ENCODE peak calls at places on chromosome 11, in seven cellular contexts. R is Jurkat, Clone E6-1; Y is HuH-7.5; U is epithelial cell of esophagus; C is astrocyte of the spinal cord; A is DMS153; W is activated CD4-positive, alpha-beta T cell treated with anti-CD3 and anti-CD28 coated beads for 48 hours. S is an unnamed sample.

GRCh38 chr11:130369713-130370112 is 55.0 kb upstream of the ZBTB44 start:
- DNase-seq in R (no peak), Y (no peak), U (no peak), C (no peak), A (no peak), W (no peak), S (no peak)

GRCh38 chr11:32581556-32581955 is 2.1 kb upstream of the EIF3M start:
- DNase-seq in R (no peak), Y (no peak), U (peak; percentile 69), C (no peak), A (no peak), W (no peak), S (no peak)

GRCh38 chr11:2570211-2570811 is 125.5 kb downstream of the KCNQ1 start:
- DNase-seq in R (no peak), Y (no peak), U (no peak), C (no peak), A (no peak), W (no peak), S (no peak)

GRCh38 chr11:125170001-125170405 is 5.5 kb downstream of the PKNOX2 start:
- DNase-seq in R (no peak), Y (no peak), U (no peak), C (no peak), A (no peak), W (no peak), S (no peak)

GRCh38 chr11:75028321-75029097 is 39.8 kb downstream of the NEU3 start:
- DNase-seq in R (no peak), Y (no peak), U (no peak), C (no peak), A (no peak), W (no peak), S (no peak)

GRCh38 chr11:130641884-130642283 is 193.4 kb downstream of the ADAMTS15 start:
- DNase-seq in R (no peak), Y (no peak), U (no peak), C (no peak), A (no peak), W (no peak), S (no peak)

GRCh38 chr11:22192642-22193347 is at the start of gene ANO5:
- DNase-seq in R (no peak), Y (peak; percentile 47), U (peak; percentile 8), C (no peak), A (no peak), W (no peak), S (no peak)

GRCh38 chr11:65366340-65366773 is 11.8 kb downstream of the TIGD3 start:
- DNase-seq in R (peak; percentile 52), Y (peak; percentile 86), U (peak; percentile 84), C (peak; percentile 79), A (peak; percentile 80), W (no peak), S (peak; percentile 15)

GRCh38 chr11:43943357-43943930 is 1.0 kb downstream of the C11orf96 start:
- DNase-seq in R (no peak), Y (no peak), U (peak; percentile 23), C (no peak), A (no peak), W (no peak), S (no peak)

GRCh38 chr11:105144887-105145286 is 5.3 kb upstream of the CARD18 start:
- DNase-seq in R (no peak), Y (no peak), U (peak; percentile 71), C (peak; percentile 76), A (no peak), W (no peak), S (no peak)

GRCh38 chr11:36455658-36456111 is 54.4 kb downstream of the TRAF6 start:
- DNase-seq in R (no peak), Y (no peak), U (peak; percentile 88), C (peak; percentile 100), A (no peak), W (no peak), S (no peak)

GRCh38 chr11:69442807-69443137 is 38.7 kb upstream of the LINC01488 start:
- DNase-seq in R (no peak), Y (peak; percentile 97), U (peak; percentile 67), C (peak; percentile 62), A (peak; percentile 1), W (no peak), S (no peak)

GRCh38 chr11:69587454-69588081 is 53.4 kb upstream of the CCND1 start:
- DNase-seq in R (no peak), Y (no peak), U (peak; percentile 75), C (peak; percentile 36), A (no peak), W (no peak), S (no peak)

GRCh38 chr11:70637949-70638598 is 239.7 kb downstream of the CTTN start:
- DNase-seq in R (no peak), Y (no peak), U (no peak), C (no peak), A (no peak), W (no peak), S (no peak)

GRCh38 chr11:6443269-6444003 is 2.6 kb upstream of the HPX start:
- DNase-seq in R (no peak), Y (peak; percentile 67), U (peak; percentile 61), C (peak; percentile 56), A (no peak), W (peak; percentile 64), S (no peak)

GRCh38 chr11:126992065-126992803 is 8.3 kb downstream of the KIRREL3 start:
- DNase-seq in R (no peak), Y (no peak), U (peak; percentile 46), C (peak; percentile 96), A (no peak), W (no peak), S (no peak)

GRCh38 chr11:24531528-24531927 is 34.7 kb downstream of the LUZP2 start:
- DNase-seq in R (no peak), Y (no peak), U (no peak), C (no peak), A (no peak), W (no peak), S (no peak)

GRCh38 chr11:14409891-14410290 is 50.9 kb upstream of the RRAS2 start:
- DNase-seq in R (peak; percentile 32), Y (no peak), U (peak; percentile 46), C (no peak), A (no peak), W (no peak), S (no peak)

GRCh38 chr11:2447253-2447950 is 2.6 kb downstream of the KCNQ1 start:
- DNase-seq in R (no peak), Y (no peak), U (no peak), C (no peak), A (no peak), W (no peak), S (no peak)

GRCh38 chr11:116791002-116791812 is 472 bp downstream of the APOA5 start:
- DNase-seq in R (no peak), Y (peak; percentile 92), U (peak; percentile 61), C (peak; percentile 55), A (peak; percentile 34), W (peak; percentile 86), S (no peak)

GRCh38 chr11:13837286-13837685 is 125.2 kb upstream of the SPON1 start:
- DNase-seq in R (no peak), Y (no peak), U (peak; percentile 88), C (peak; percentile 73), A (no peak), W (no peak), S (no peak)

GRCh38 chr11:2933376-2934056 is 4.3 kb upstream of the PHLDA2 start:
- DNase-seq in R (no peak), Y (no peak), U (peak; percentile 99), C (peak; percentile 80), A (peak; percentile 20), W (peak; percentile 70), S (no peak)

GRCh38 chr11:32137263-32137662 is 46.4 kb downstream of the RCN1 start:
- DNase-seq in R (no peak), Y (no peak), U (peak; percentile 95), C (peak; percentile 91), A (no peak), W (no peak), S (no peak)

GRCh38 chr11:9208726-9209501 is 56.2 kb downstream of the DENND5A start:
- DNase-seq in R (no peak), Y (no peak), U (no peak), C (no peak), A (no peak), W (no peak), S (no peak)

GRCh38 chr11:130489027-130489584 is 40.7 kb downstream of the ADAMTS15 start:
- DNase-seq in R (no peak), Y (no peak), U (no peak), C (no peak), A (no peak), W (no peak), S (no peak)

GRCh38 chr11:12789054-12789453 is 114.8 kb downstream of the TEAD1 start:
- DNase-seq in R (no peak), Y (no peak), U (peak; percentile 36), C (no peak), A (no peak), W (no peak), S (no peak)

GRCh38 chr11:62004473-62004872 is 37.0 kb upstream of the FTH1 start:
- DNase-seq in R (no peak), Y (no peak), U (no peak), C (peak; percentile 75), A (no peak), W (no peak), S (no peak)

GRCh38 chr11:93481279-93481678 is 61.9 kb downstream of the SMCO4 start:
- DNase-seq in R (no peak), Y (no peak), U (peak; percentile 73), C (no peak), A (no peak), W (no peak), S (no peak)

GRCh38 chr11:134369656-134370525 is 38.1 kb downstream of the GLB1L2 start:
- DNase-seq in R (no peak), Y (no peak), U (no peak), C (no peak), A (no peak), W (no peak), S (no peak)

GRCh38 chr11:122093731-122094130 is 22.3 kb downstream of the BLID start:
- DNase-seq in R (no peak), Y (no peak), U (peak; percentile 50), C (peak; percentile 81), A (no peak), W (no peak), S (no peak)

GRCh38 chr11:122863704-122864326 is 18.7 kb upstream of the JHY start:
- DNase-seq in R (no peak), Y (no peak), U (peak; percentile 53), C (peak; percentile 51), A (no peak), W (peak; percentile 66), S (no peak)

GRCh38 chr11:79807506-79807905 is 366.7 kb upstream of the TENM4 start:
- DNase-seq in R (no peak), Y (no peak), U (peak; percentile 62), C (no peak), A (no peak), W (no peak), S (no peak)

GRCh38 chr11:7098235-7098832 is 9.5 kb downstream of the RBMXL2 start:
- DNase-seq in R (peak; percentile 65), Y (peak; percentile 24), U (peak; percentile 67), C (peak; percentile 38), A (peak; percentile 32), W (no peak), S (peak; percentile 0)

GRCh38 chr11:103537904-103538502 is 428.8 kb downstream of the DYNC2H1 start:
- DNase-seq in R (peak; percentile 18), Y (peak; percentile 2), U (peak; percentile 53), C (peak; percentile 42), A (no peak), W (no peak), S (no peak)

GRCh38 chr11:1152316-1153104 is 5.2 kb upstream of the MUC5AC start:
- DNase-seq in R (no peak), Y (no peak), U (no peak), C (peak; percentile 59), A (no peak), W (peak; percentile 48), S (no peak)

GRCh38 chr11:106986261-106986660 is 32.0 kb downstream of the GUCY1A2 start:
- DNase-seq in R (no peak), Y (no peak), U (peak; percentile 33), C (peak; percentile 62), A (no peak), W (no peak), S (no peak)

GRCh38 chr11:8937159-8937558 is 4.4 kb upstream of the C11orf16 start:
- DNase-seq in R (no peak), Y (no peak), U (no peak), C (no peak), A (no peak), W (no peak), S (no peak)

GRCh38 chr11:66237867-66238266 is 30.6 kb upstream of the RAB1B start:
- DNase-seq in R (no peak), Y (no peak), U (no peak), C (no peak), A (no peak), W (no peak), S (no peak)